ENCODE peak calls at places on chromosomes 5 and 9, in eight cellular contexts. B is AML-193; T is MM.1S; O is tibial nerve; F is GM10248; Q is effector memory CD4-positive, alpha-beta T cell; R is small intestine; J is choroid plexus epithelial cell. V is an unnamed sample.

GRCh38 chr5:42360061-42360460 is 63.2 kb upstream of the GHR start:
- DNase-seq in B (no peak), T (no peak), O (no peak), F (no peak), Q (no peak), R (no peak), J (peak), V (no peak)

GRCh38 chr9:19630762-19631161 is 158.1 kb downstream of the SLC24A2 start:
- DNase-seq in B (no peak), T (no peak), O (no peak), F (no peak), Q (no peak), R (no peak), J (no peak), V (no peak)

GRCh38 chr5:68178579-68178978 is 37.0 kb upstream of the PIK3R1 start:
- DNase-seq in B (no peak), T (no peak), O (no peak), F (no peak), Q (no peak), R (no peak), J (peak), V (no peak)

GRCh38 chr5:146390469-146390868 is 51.8 kb downstream of the POU4F3 start:
- DNase-seq in B (peak), T (no peak), O (no peak), F (no peak), Q (no peak), R (no peak), J (no peak), V (no peak)

GRCh38 chr5:113201715-113202114 is 225.1 kb downstream of the DCP2 start:
- DNase-seq in B (no peak), T (no peak), O (no peak), F (no peak), Q (no peak), R (no peak), J (no peak), V (no peak)

GRCh38 chr9:87889882-87890252 is 7.2 kb downstream of the SPATA31E1 start:
- DNase-seq in B (no peak), T (no peak), O (no peak), F (no peak), Q (no peak), R (no peak), J (no peak), V (no peak)

GRCh38 chr5:51632027-51632426 is 248.8 kb downstream of the ISL1 start:
- DNase-seq in B (no peak), T (no peak), O (no peak), F (no peak), Q (no peak), R (no peak), J (no peak), V (no peak)

GRCh38 chr5:64229163-64229774 is 63.6 kb downstream of the RNF180 start:
- DNase-seq in B (peak), T (peak), O (no peak), F (peak), Q (no peak), R (peak), J (peak), V (no peak)

V was measured in T-helper 9 cell.